ENCODE peak calls at places on chromosomes 16 and 17, in five cellular contexts. G is A673, A is mucosa of descending colon, E is glutamatergic neuron, N is HCT116. R is an unnamed sample.

GRCh38 chr17:35376245-35376644 is 2.8 kb upstream of the SLFN11 start:
- DNase-seq in G (no peak), A (no peak), E (no peak), N (no peak), R (no peak)

GRCh38 chr16:52563767-52564611 is 17.0 kb upstream of the TOX3 start:
- DNase-seq in G (no peak), A (no peak), E (no peak), N (no peak), R (no peak)

GRCh38 chr16:11461595-11461990 is 116.3 kb downstream of the RMI2 start:
- DNase-seq in G (no peak), A (no peak), E (no peak), N (no peak), R (no peak)

GRCh38 chr17:8681175-8681949 is 50.8 kb upstream of the MYH10 start:
- DNase-seq in G (peak; percentile 44), A (no peak), E (no peak), N (no peak), R (peak; percentile 30)

GRCh38 chr16:84548971-84549844 is 44.7 kb upstream of the MEAK7 start:
- DNase-seq in G (no peak), A (no peak), E (no peak), N (no peak), R (no peak)

GRCh38 chr17:81025756-81026155 is 9.2 kb upstream of the BAIAP2 start:
- DNase-seq in G (no peak), A (peak; percentile 54), E (no peak), N (no peak), R (no peak)

GRCh38 chr17:40089085-40089895 is 11.1 kb downstream of the NR1D1 start:
- DNase-seq in G (no peak), A (no peak), E (no peak), N (no peak), R (no peak)

GRCh38 chr17:57696050-57696449 is 49.0 kb downstream of the CCDC182 start:
- DNase-seq in G (no peak), A (no peak), E (no peak), N (no peak), R (no peak)

GRCh38 chr17:80455328-80455710 is 21.1 kb downstream of the NPTX1 start:
- DNase-seq in G (no peak), A (no peak), E (peak; percentile 76), N (peak; percentile 34), R (peak; percentile 70)

GRCh38 chr17:511001-511690 is 158.5 kb upstream of the RPH3AL start:
- DNase-seq in G (no peak), A (no peak), E (no peak), N (no peak), R (no peak)

GRCh38 chr16:30948956-30949654 is at the start of gene ORAI3:
- DNase-seq in G (peak; percentile 64), A (peak; percentile 91), E (peak; percentile 68), N (no peak), R (peak; percentile 49)

GRCh38 chr16:972316-973002 is 1.7 kb upstream of the LMF1 start:
- DNase-seq in G (no peak), A (peak; percentile 46), E (no peak), N (no peak), R (no peak)

GRCh38 chr16:75252946-75253911 is 1.8 kb upstream of the BCAR1 start:
- DNase-seq in G (peak; percentile 79), A (no peak), E (no peak), N (no peak), R (no peak)

GRCh38 chr16:15572329-15573001 is 70.5 kb downstream of the MARF1 start:
- DNase-seq in G (peak; percentile 48), A (no peak), E (no peak), N (no peak), R (no peak)

GRCh38 chr17:78925234-78925633 is at the start of gene TIMP2:
- DNase-seq in G (peak; percentile 91), A (peak; percentile 90), E (peak; percentile 91), N (no peak), R (peak; percentile 93)

GRCh38 chr17:16428098-16428882 is 12.9 kb downstream of the TRPV2 start:
- DNase-seq in G (peak; percentile 77), A (peak; percentile 65), E (peak; percentile 84), N (no peak), R (peak; percentile 76)

GRCh38 chr16:66841366-66841765 is 2.8 kb upstream of the CA7 start:
- DNase-seq in G (no peak), A (no peak), E (no peak), N (no peak), R (no peak)

GRCh38 chr17:73645050-73645871 is 1.0 kb upstream of the SDK2 start:
- DNase-seq in G (peak; percentile 61), A (no peak), E (peak; percentile 73), N (no peak), R (peak; percentile 70)

GRCh38 chr17:58312021-58312630 is 16.5 kb downstream of the TSPOAP1 start:
- DNase-seq in G (no peak), A (no peak), E (peak; percentile 15), N (no peak), R (no peak)

GRCh38 chr17:76027159-76027839 is at the start of gene EVPL:
- DNase-seq in G (no peak), A (peak; percentile 92), E (no peak), N (peak; percentile 85), R (no peak)

GRCh38 chr16:23420011-23420410 is 33.0 kb downstream of the COG7 start:
- DNase-seq in G (no peak), A (no peak), E (no peak), N (no peak), R (no peak)

GRCh38 chr17:81251943-81252301 is 12.8 kb downstream of the NDUFAF8 start:
- DNase-seq in G (peak; percentile 59), A (no peak), E (peak; percentile 83), N (no peak), R (peak; percentile 84)

GRCh38 chr17:56434610-56435009 is 158.9 kb upstream of the NOG start:
- DNase-seq in G (no peak), A (no peak), E (no peak), N (no peak), R (no peak)

DNA sequence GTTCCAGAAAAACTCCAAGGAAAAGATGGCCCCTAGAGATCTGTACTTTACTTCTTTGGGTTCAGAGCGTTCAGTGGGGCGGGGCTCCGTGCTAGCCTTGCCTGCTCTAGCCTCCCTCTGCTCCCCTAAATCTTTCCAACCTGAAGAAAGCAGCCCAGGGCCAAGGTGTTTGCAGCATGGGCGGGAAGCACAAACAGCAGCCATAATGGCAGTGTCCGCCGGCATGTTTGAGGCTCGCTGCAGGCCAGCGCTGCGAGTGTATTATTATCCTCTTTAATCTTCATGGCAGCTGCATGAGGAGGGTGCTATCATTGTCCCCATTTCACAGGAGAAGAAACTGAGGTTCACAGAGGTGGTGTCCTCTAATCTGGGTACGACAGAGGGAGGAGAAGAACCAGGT is 10.4 kb downstream of the CALB2 start:
- DNase-seq in G (no peak), A (no peak), E (no peak), N (no peak), R (no peak)
- TF ChIP-seq CTCF in G (no peak), A (no peak), E (no peak), N (no peak), R (no peak)

GRCh38 chr17:30571921-30572320 is 94.7 kb downstream of the GOSR1 start:
- DNase-seq in G (no peak), A (no peak), E (no peak), N (no peak), R (no peak)

GRCh38 chr17:30570191-30570590 is 93.0 kb downstream of the GOSR1 start:
- DNase-seq in G (no peak), A (no peak), E (no peak), N (no peak), R (no peak)

GRCh38 chr17:30567231-30568116 is 90.3 kb downstream of the GOSR1 start:
- DNase-seq in G (no peak), A (no peak), E (no peak), N (no peak), R (no peak)

GRCh38 chr17:30573603-30574175 is 96.5 kb downstream of the GOSR1 start:
- DNase-seq in G (no peak), A (no peak), E (no peak), N (no peak), R (no peak)

DNA sequence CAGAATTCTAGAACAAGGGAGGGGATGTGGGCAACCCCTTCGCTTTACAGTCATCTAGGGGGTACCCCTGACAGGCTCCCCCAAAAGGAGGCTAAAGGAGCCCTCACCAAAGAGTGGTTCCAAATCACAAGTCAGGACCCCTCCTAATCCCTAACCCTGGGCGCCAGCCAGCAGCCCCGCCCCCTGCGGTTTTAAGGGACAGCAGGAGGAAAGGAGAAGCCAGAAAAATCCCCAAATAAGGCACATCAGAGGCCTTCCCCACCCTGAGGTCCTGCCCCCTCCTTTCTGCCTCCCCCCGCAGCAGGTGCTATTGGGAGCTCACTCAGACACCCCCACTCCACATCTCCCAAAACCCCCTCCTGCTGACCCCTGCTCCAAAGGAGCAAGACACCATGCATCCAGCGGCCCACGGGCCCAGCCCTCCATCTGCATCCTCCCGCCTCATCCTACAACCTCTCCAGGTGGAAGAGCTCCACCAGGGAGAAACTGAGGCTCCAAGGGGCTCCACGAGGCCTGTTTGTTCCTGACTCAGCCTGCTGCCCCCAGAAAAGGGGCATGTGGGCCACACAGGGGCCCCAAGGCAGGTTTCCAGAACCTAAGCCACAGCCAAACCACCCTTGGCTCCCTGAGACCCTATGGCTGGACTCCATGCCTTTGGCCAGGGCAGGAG is 93.5 kb downstream of the GOSR1 start:
- DNase-seq in G (peak; percentile 46), A (no peak), E (no peak), N (no peak), R (no peak)
- TF ChIP-seq CTCF in G (no peak), A (no peak), E (no peak), N (no peak), R (no peak)

GRCh38 chr17:7552621-7553051 is 3.8 kb downstream of the TNFSF12 start:
- DNase-seq in G (no peak), A (no peak), E (no peak), N (no peak), R (no peak)

GRCh38 chr17:7549401-7550055 is 670 bp downstream of the TNFSF12 start:
- DNase-seq in G (no peak), A (peak; percentile 82), E (no peak), N (no peak), R (no peak)

GRCh38 chr17:7550359-7550758 is 1.5 kb downstream of the TNFSF12 start:
- DNase-seq in G (no peak), A (no peak), E (no peak), N (no peak), R (no peak)

GRCh38 chr17:7551396-7551795 is 2.5 kb downstream of the TNFSF12 start:
- DNase-seq in G (no peak), A (no peak), E (no peak), N (no peak), R (no peak)

GRCh38 chr17:7548585-7549400 is at the start of gene TNFSF12:
- DNase-seq in G (no peak), A (peak; percentile 83), E (peak; percentile 52), N (no peak), R (no peak)
- TF ChIP-seq CTCF in G (no peak), A (no peak), E (peak; percentile 19), N (no peak), R (no peak)

GRCh38 chr17:14197582-14197981 is 39.1 kb downstream of the CDRT15 start:
- DNase-seq in G (no peak), A (peak; percentile 58), E (no peak), N (no peak), R (no peak)

GRCh38 chr17:14198013-14198412 is 38.6 kb downstream of the CDRT15 start:
- DNase-seq in G (no peak), A (no peak), E (peak; percentile 61), N (no peak), R (peak; percentile 59)

GRCh38 chr17:14200354-14200753 is 36.3 kb downstream of the CDRT15 start:
- DNase-seq in G (no peak), A (no peak), E (no peak), N (no peak), R (no peak)

GRCh38 chr17:14198575-14198974 is 38.1 kb downstream of the CDRT15 start:
- DNase-seq in G (no peak), A (no peak), E (no peak), N (no peak), R (no peak)

GRCh38 chr17:14196337-14196997 is 40.2 kb downstream of the CDRT15 start:
- DNase-seq in G (no peak), A (no peak), E (no peak), N (no peak), R (no peak)
- TF ChIP-seq CTCF in G (peak; percentile 39), A (no peak), E (peak; percentile 39), N (peak; percentile 55), R (peak; percentile 30)

R was measured in BE2C.